ENCODE peak calls at places on chromosomes 16 and 17, in ten cellular contexts. One of them, this sample, is unnamed.

GRCh38 chr16:11128211-11129123 is 127.5 kb downstream of the SOCS1 start:
- DNase-seq in dorsolateral prefrontal cortex: no peak
- DNase-seq in endodermal cell: no peak
- DNase-seq in HFF-Myc: no peak
- DNase-seq in heart right ventricle: peak
- DNase-seq in left ventricle myocardium inferior: peak
- DNase-seq in psoas muscle: no peak
- DNase-seq in sigmoid colon: peak
- DNase-seq in fibroblast of pulmonary artery: peak
- DNase-seq in BJ: peak
- DNase-seq in this sample: peak

GRCh38 chr16:74738134-74738541 is 36.5 kb downstream of the FA2H start:
- DNase-seq in dorsolateral prefrontal cortex: no peak
- DNase-seq in endodermal cell: peak
- DNase-seq in HFF-Myc: no peak
- DNase-seq in heart right ventricle: no peak
- DNase-seq in left ventricle myocardium inferior: no peak
- DNase-seq in psoas muscle: no peak
- DNase-seq in sigmoid colon: no peak
- DNase-seq in fibroblast of pulmonary artery: no peak
- DNase-seq in BJ: no peak
- DNase-seq in this sample: peak

GRCh38 chr17:74156878-74157277 is 46.6 kb upstream of the RPL38 start:
- DNase-seq in dorsolateral prefrontal cortex: no peak
- DNase-seq in endodermal cell: no peak
- DNase-seq in HFF-Myc: no peak
- DNase-seq in heart right ventricle: no peak
- DNase-seq in left ventricle myocardium inferior: no peak
- DNase-seq in psoas muscle: no peak
- DNase-seq in sigmoid colon: no peak
- DNase-seq in fibroblast of pulmonary artery: no peak
- DNase-seq in BJ: no peak
- DNase-seq in this sample: no peak

GRCh38 chr17:73293480-73293911 is 18.3 kb downstream of the CDC42EP4 start:
- DNase-seq in dorsolateral prefrontal cortex: no peak
- DNase-seq in endodermal cell: no peak
- DNase-seq in HFF-Myc: no peak
- DNase-seq in heart right ventricle: peak
- DNase-seq in left ventricle myocardium inferior: peak
- DNase-seq in psoas muscle: peak
- DNase-seq in sigmoid colon: peak
- DNase-seq in fibroblast of pulmonary artery: peak
- DNase-seq in BJ: peak
- DNase-seq in this sample: peak

GRCh38 chr17:69179227-69179952 is 37.7 kb upstream of the ABCA6 start:
- DNase-seq in dorsolateral prefrontal cortex: no peak
- DNase-seq in endodermal cell: no peak
- DNase-seq in HFF-Myc: no peak
- DNase-seq in heart right ventricle: no peak
- DNase-seq in left ventricle myocardium inferior: no peak
- DNase-seq in psoas muscle: no peak
- DNase-seq in sigmoid colon: no peak
- DNase-seq in fibroblast of pulmonary artery: peak
- DNase-seq in BJ: no peak
- DNase-seq in this sample: peak

GRCh38 chr16:79800016-79800608 is 199.6 kb upstream of the MAF start:
- DNase-seq in dorsolateral prefrontal cortex: no peak
- DNase-seq in endodermal cell: no peak
- DNase-seq in HFF-Myc: no peak
- DNase-seq in heart right ventricle: no peak
- DNase-seq in left ventricle myocardium inferior: no peak
- DNase-seq in psoas muscle: no peak
- DNase-seq in sigmoid colon: no peak
- DNase-seq in fibroblast of pulmonary artery: no peak
- DNase-seq in BJ: no peak
- DNase-seq in this sample: no peak

GRCh38 chr16:74736531-74737157 is 36.0 kb upstream of the MLKL start:
- DNase-seq in dorsolateral prefrontal cortex: no peak
- DNase-seq in endodermal cell: peak
- DNase-seq in HFF-Myc: no peak
- DNase-seq in heart right ventricle: no peak
- DNase-seq in left ventricle myocardium inferior: no peak
- DNase-seq in psoas muscle: no peak
- DNase-seq in sigmoid colon: no peak
- DNase-seq in fibroblast of pulmonary artery: no peak
- DNase-seq in BJ: no peak
- DNase-seq in this sample: no peak

GRCh38 chr17:4743898-4744297 is 4.2 kb upstream of the CXCL16 start:
- DNase-seq in dorsolateral prefrontal cortex: no peak
- DNase-seq in endodermal cell: no peak
- DNase-seq in HFF-Myc: no peak
- DNase-seq in heart right ventricle: no peak
- DNase-seq in left ventricle myocardium inferior: no peak
- DNase-seq in psoas muscle: no peak
- DNase-seq in sigmoid colon: no peak
- DNase-seq in fibroblast of pulmonary artery: no peak
- DNase-seq in BJ: no peak
- DNase-seq in this sample: no peak

DNA sequence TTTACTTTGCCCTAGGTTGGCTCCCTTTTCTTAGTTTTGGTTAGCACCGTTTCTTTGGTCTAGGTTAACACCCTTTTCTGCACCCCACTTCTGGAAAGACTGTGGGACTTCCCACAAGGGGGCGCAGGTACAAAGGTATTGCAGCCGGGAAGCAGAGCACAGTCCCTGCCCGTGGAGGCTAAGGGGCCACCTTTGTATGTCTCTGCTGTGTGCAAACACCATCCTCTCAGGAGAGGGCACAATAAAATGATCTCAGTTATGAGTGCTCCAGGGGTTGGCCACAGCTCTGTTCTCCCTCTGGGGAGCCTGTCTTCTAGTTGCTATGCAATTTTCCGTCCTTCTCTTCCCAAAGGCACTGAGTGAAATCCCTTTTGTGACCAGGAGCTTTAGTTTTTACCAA is 28.4 kb upstream of the TMC5 start:
- DNase-seq in dorsolateral prefrontal cortex: peak
- DNase-seq in endodermal cell: peak
- DNase-seq in HFF-Myc: no peak
- DNase-seq in heart right ventricle: no peak
- DNase-seq in left ventricle myocardium inferior: peak
- DNase-seq in psoas muscle: no peak
- DNase-seq in sigmoid colon: no peak
- DNase-seq in fibroblast of pulmonary artery: peak
- DNase-seq in BJ: no peak
- DNase-seq in this sample: peak
- TF ChIP-seq CTCF in dorsolateral prefrontal cortex: peak
- TF ChIP-seq CTCF in endodermal cell: peak
- TF ChIP-seq CTCF in HFF-Myc: peak
- TF ChIP-seq CTCF in heart right ventricle: peak
- TF ChIP-seq CTCF in left ventricle myocardium inferior: peak
- TF ChIP-seq CTCF in psoas muscle: no peak
- TF ChIP-seq CTCF in sigmoid colon: peak
- TF ChIP-seq CTCF in fibroblast of pulmonary artery: peak
- TF ChIP-seq CTCF in BJ: peak
- TF ChIP-seq CTCF in this sample: peak

DNA sequence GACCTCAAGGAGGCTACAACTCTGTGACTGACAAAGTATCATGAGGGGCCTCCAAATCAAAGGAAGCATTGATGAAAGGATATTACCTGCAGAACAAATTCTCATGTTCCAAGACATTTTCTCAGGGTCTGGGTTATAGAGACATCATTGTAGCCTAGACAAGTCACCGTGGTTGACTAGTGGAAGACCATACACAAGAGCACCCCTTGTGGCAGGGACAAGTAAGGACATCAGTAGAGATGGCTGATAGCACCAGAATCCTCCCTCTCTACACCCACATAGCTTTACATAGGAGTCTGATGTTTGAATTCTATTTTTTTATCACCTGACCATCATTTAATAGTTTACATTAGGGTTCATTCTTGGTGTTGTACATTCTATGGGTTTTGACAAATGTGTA is 32.5 kb upstream of the CDH8 start:
- DNase-seq in dorsolateral prefrontal cortex: no peak
- DNase-seq in endodermal cell: peak
- DNase-seq in HFF-Myc: no peak
- DNase-seq in heart right ventricle: no peak
- DNase-seq in left ventricle myocardium inferior: no peak
- DNase-seq in psoas muscle: no peak
- DNase-seq in sigmoid colon: no peak
- DNase-seq in fibroblast of pulmonary artery: no peak
- DNase-seq in BJ: no peak
- DNase-seq in this sample: no peak
- TF ChIP-seq CTCF in dorsolateral prefrontal cortex: no peak
- TF ChIP-seq CTCF in endodermal cell: peak
- TF ChIP-seq CTCF in HFF-Myc: peak
- TF ChIP-seq CTCF in heart right ventricle: no peak
- TF ChIP-seq CTCF in left ventricle myocardium inferior: no peak
- TF ChIP-seq CTCF in psoas muscle: no peak
- TF ChIP-seq CTCF in sigmoid colon: no peak
- TF ChIP-seq CTCF in fibroblast of pulmonary artery: no peak
- TF ChIP-seq CTCF in BJ: peak
- TF ChIP-seq CTCF in this sample: peak

GRCh38 chr17:39916918-39917317 is 1.5 kb downstream of the GSDMB start:
- DNase-seq in dorsolateral prefrontal cortex: no peak
- DNase-seq in endodermal cell: no peak
- DNase-seq in HFF-Myc: no peak
- DNase-seq in heart right ventricle: no peak
- DNase-seq in left ventricle myocardium inferior: no peak
- DNase-seq in psoas muscle: no peak
- DNase-seq in sigmoid colon: no peak
- DNase-seq in fibroblast of pulmonary artery: no peak
- DNase-seq in BJ: no peak
- DNase-seq in this sample: peak
- TF ChIP-seq CTCF in dorsolateral prefrontal cortex: no peak
- TF ChIP-seq CTCF in endodermal cell: peak
- TF ChIP-seq CTCF in HFF-Myc: peak
- TF ChIP-seq CTCF in heart right ventricle: peak
- TF ChIP-seq CTCF in left ventricle myocardium inferior: peak
- TF ChIP-seq CTCF in psoas muscle: no peak
- TF ChIP-seq CTCF in sigmoid colon: no peak
- TF ChIP-seq CTCF in fibroblast of pulmonary artery: peak
- TF ChIP-seq CTCF in BJ: peak
- TF ChIP-seq CTCF in this sample: peak

DNA sequence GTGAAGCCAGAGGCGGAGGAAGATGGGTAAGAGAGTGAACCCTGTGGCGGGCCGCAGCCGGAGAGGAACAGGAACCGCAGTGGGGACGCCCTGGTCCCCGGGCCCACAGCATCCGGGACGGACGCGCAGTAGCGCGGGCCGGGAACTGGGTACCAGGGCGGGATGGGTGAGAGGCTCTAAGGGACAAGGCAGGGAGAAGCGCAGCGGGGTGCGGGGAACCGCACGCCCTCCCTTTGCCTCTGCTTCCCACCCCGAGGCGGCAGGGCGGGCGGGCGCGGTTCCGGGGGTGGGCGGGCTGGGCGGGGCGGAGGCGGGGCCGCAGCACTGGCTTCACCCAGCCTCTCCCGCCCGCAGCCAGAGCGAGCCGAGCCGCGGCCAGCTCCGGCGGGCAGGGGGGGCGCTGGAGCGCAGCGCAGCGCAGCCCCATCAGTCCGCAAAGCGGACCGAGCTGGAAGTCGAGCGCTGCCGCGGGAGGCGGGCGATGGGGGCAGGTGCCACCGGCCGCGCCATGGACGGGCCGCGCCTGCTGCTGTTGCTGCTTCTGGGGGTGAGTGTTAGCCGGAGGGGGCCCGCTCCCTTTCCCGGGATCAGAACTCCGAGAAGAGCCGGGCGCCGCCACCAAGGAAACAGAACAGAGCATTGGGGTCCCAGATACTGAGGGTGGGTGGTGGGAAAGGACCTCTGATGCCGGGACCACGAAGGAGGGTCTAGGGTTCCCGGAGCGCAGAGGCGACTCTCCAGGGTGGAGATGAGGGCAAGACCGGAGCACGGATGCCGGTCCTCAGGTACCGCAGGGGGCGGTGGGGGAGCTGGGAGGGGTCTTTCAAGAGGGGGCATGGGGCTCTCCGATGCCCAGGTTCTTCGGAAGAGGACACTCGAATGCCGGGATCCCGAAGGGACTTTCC is at the start of gene NGFR:
- DNase-seq in dorsolateral prefrontal cortex: peak
- DNase-seq in endodermal cell: peak
- DNase-seq in HFF-Myc: no peak
- DNase-seq in heart right ventricle: no peak
- DNase-seq in left ventricle myocardium inferior: peak
- DNase-seq in psoas muscle: peak
- DNase-seq in sigmoid colon: no peak
- DNase-seq in fibroblast of pulmonary artery: no peak
- DNase-seq in BJ: no peak
- DNase-seq in this sample: peak
- TF ChIP-seq CTCF in dorsolateral prefrontal cortex: peak
- TF ChIP-seq CTCF in endodermal cell: peak
- TF ChIP-seq CTCF in HFF-Myc: no peak
- TF ChIP-seq CTCF in heart right ventricle: no peak
- TF ChIP-seq CTCF in left ventricle myocardium inferior: no peak
- TF ChIP-seq CTCF in psoas muscle: no peak
- TF ChIP-seq CTCF in sigmoid colon: no peak
- TF ChIP-seq CTCF in fibroblast of pulmonary artery: no peak
- TF ChIP-seq CTCF in BJ: no peak
- TF ChIP-seq CTCF in this sample: no peak

GRCh38 chr16:29641561-29641960 is 21.5 kb upstream of the SPN start:
- DNase-seq in dorsolateral prefrontal cortex: no peak
- DNase-seq in endodermal cell: no peak
- DNase-seq in HFF-Myc: no peak
- DNase-seq in heart right ventricle: no peak
- DNase-seq in left ventricle myocardium inferior: no peak
- DNase-seq in psoas muscle: no peak
- DNase-seq in sigmoid colon: no peak
- DNase-seq in fibroblast of pulmonary artery: no peak
- DNase-seq in BJ: no peak
- DNase-seq in this sample: no peak
- TF ChIP-seq CTCF in dorsolateral prefrontal cortex: peak
- TF ChIP-seq CTCF in endodermal cell: peak
- TF ChIP-seq CTCF in HFF-Myc: no peak
- TF ChIP-seq CTCF in heart right ventricle: no peak
- TF ChIP-seq CTCF in left ventricle myocardium inferior: no peak
- TF ChIP-seq CTCF in psoas muscle: no peak
- TF ChIP-seq CTCF in sigmoid colon: no peak
- TF ChIP-seq CTCF in fibroblast of pulmonary artery: no peak
- TF ChIP-seq CTCF in BJ: no peak
- TF ChIP-seq CTCF in this sample: no peak

DNA sequence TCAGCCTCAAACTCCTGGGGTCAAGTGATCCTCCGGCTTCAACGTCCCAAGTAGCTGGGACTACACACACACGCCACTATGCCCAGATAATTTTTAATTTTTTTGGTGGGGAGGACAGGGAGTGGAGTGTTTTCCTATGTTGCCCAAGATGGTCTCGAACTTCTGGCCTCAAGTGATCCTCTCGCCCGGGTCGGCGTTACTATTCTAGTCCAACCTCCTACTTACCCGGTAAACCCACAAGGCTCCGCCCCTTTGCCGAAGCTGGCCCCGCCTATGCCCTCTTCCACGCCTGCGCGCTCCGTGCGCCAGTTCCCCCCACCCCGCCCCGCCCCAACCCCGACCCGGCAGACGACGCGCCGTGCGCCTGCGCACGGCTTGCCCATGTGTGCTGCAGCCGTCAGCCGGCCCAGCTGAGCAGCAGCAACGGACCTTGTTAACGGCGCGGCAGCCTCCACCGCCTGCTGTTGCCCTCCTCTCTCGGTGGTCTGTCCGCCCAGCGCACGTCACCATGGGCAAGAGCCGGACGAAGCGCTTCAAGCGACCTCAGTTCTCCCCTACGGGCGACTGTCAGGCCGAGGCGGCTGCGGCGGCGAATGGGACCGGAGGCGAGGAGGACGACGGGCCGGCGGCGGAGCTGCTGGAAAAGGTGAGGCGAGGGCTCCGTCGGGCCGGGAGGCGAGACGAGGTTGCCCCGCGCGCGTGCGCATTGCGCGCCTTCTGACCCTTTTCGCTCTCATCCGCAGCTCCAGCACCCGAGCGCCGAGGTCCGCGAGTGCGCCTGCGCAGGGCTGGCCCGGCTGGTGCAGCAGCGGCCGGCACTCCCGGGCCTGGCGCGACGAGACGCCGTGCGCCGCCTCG is at the start of gene HEATR3:
- DNase-seq in dorsolateral prefrontal cortex: peak
- DNase-seq in endodermal cell: peak
- DNase-seq in HFF-Myc: peak
- DNase-seq in heart right ventricle: peak
- DNase-seq in left ventricle myocardium inferior: peak
- DNase-seq in psoas muscle: peak
- DNase-seq in sigmoid colon: peak
- DNase-seq in fibroblast of pulmonary artery: peak
- DNase-seq in BJ: peak
- DNase-seq in this sample: peak
- TF ChIP-seq CTCF in dorsolateral prefrontal cortex: no peak
- TF ChIP-seq CTCF in endodermal cell: no peak
- TF ChIP-seq CTCF in HFF-Myc: no peak
- TF ChIP-seq CTCF in heart right ventricle: no peak
- TF ChIP-seq CTCF in left ventricle myocardium inferior: no peak
- TF ChIP-seq CTCF in psoas muscle: no peak
- TF ChIP-seq CTCF in sigmoid colon: no peak
- TF ChIP-seq CTCF in fibroblast of pulmonary artery: no peak
- TF ChIP-seq CTCF in BJ: no peak
- TF ChIP-seq CTCF in this sample: no peak

This sample was measured in cardiac fibroblast.